ENCODE peak calls at places on chromosomes 11 and 22, in five cellular contexts. O is IMR-90, Q is upper lobe of right lung, Y is SK-N-SH, C is brain microvascular endothelial cell. N is an unnamed sample. For H3K36me3, the result is how much of the 10 kb centered on the place peaks cover.

GRCh38 chr11:46681814-46682213 is 18.6 kb downstream of the ARHGAP1 start:
- DNase-seq in Q (no peak), Y (no peak), C (no peak), O (no peak), N (peak)

GRCh38 chr11:20238712-20239111 is 78.4 kb upstream of the DBX1 start:
- DNase-seq in Y (no peak), O (no peak), C (no peak), Q (no peak), N (no peak)

GRCh38 chr11:67160045-67160444 is 41.0 kb downstream of the KDM2A start:
- DNase-seq in Y (peak), O (no peak), C (no peak), Q (no peak), N (no peak)

GRCh38 chr22:35425971-35426800 is 26.2 kb downstream of the MCM5 start:
- DNase-seq in Y (no peak), O (peak), C (no peak), Q (no peak), N (no peak)

GRCh38 chr22:37546436-37547248 is 13.6 kb upstream of the CDC42EP1 start:
- DNase-seq in C (no peak), Q (peak), O (peak), Y (no peak), N (peak)

GRCh38 chr11:91248199-91248807 is 976.3 kb upstream of the FAT3 start:
- DNase-seq in Q (no peak), O (peak), C (peak), Y (no peak), N (no peak)

GRCh38 chr11:64245797-64246623 is 733 bp downstream of the PPP1R14B start:
- DNase-seq in O (peak), C (peak), Y (peak), Q (peak), N (peak)

GRCh38 chr11:121555172-121555571 is 102.4 kb upstream of the SORL1-AS1 start:
- DNase-seq in Y (peak), Q (no peak), O (no peak), C (no peak), N (no peak)

GRCh38 chr11:44244649-44245308 is 65.2 kb downstream of the ALX4 start:
- DNase-seq in C (peak), Y (no peak), Q (no peak), O (peak), N (no peak)

GRCh38 chr11:99257131-99257530 is 236.4 kb downstream of the CNTN5 start:
- DNase-seq in Y (no peak), Q (no peak), C (no peak), O (no peak), N (no peak)

GRCh38 chr11:57072640-57073039 is 83.9 kb downstream of the OR5AK2 start:
- DNase-seq in O (peak), Y (no peak), Q (no peak), C (peak), N (no peak)

GRCh38 chr11:64313491-64314145 is 3.7 kb downstream of the TRMT112 start:
- DNase-seq in Y (no peak), C (no peak), O (no peak), Q (peak), N (peak)

GRCh38 chr11:72141066-72141465 is 5.5 kb downstream of the FOLR3 start:
- DNase-seq in C (peak), Y (no peak), Q (no peak), O (peak), N (no peak)

GRCh38 chr11:11949482-11949881 is 58.9 kb downstream of the DKK3 start:
- DNase-seq in C (no peak), Q (no peak), O (peak), Y (no peak), N (no peak)
- H3K36me3 ChIP-seq in C (under half), Q (half or more), O (under half), Y (half or more), N (under half)

DNA sequence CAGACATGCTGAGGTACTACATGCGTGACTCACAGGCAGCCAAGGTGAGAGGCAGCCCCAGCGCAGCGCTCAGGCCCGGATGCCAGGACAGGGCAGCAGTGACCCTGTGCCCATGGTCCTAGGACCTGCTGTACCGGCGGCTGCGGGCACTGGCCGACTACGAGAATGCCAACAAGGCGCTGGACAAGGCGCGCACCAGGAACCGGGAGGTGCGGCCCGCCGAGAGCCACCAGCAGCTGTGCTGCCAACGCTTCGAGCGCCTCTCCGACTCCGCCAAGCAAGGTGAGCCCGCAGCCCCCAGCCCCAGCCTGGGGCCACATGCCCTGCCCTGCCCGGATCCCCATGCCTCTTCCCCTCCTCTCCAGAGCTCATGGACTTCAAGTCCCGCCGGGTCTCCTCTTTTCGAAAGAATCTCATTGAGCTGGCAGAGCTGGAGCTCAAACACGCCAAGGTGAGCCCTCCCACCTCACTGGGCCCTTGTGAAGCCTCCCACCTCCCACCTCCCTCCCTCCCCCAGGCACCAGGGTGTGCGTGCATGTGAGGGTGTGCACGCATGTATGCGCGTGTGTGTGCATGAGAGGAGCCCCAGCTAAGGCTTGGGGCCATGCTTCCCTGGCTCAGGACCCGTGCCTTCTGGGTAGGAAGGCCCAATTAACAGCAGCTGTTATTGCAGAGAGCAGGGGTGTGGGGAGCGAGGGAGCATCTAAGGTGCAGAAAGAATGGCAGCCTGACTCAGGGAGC is 5.3 kb downstream of the CFL1 start:
- DNase-seq in C (no peak), Q (peak), O (no peak), Y (peak), N (no peak)
- H3K27ac ChIP-seq in C (no peak), Q (no peak), O (no peak), Y (no peak), N (no peak)

GRCh38 chr22:44389926-44390925 is 77.5 kb upstream of the SHISAL1 start:
- DNase-seq in Q (peak), C (no peak), Y (peak), O (no peak), N (peak)

GRCh38 chr22:44392446-44392921 is 79.7 kb upstream of the SHISAL1 start:
- DNase-seq in Y (no peak), C (no peak), Q (peak), O (peak), N (peak)

GRCh38 chr22:44393066-44393465 is 80.3 kb upstream of the SHISAL1 start:
- DNase-seq in Q (peak), Y (no peak), C (no peak), O (no peak), N (peak)

GRCh38 chr22:44391026-44391425 is 78.3 kb upstream of the SHISAL1 start:
- DNase-seq in Q (no peak), C (no peak), Y (peak), O (no peak), N (peak)

GRCh38 chr22:44391481-44392445 is 79.0 kb upstream of the SHISAL1 start:
- DNase-seq in Q (peak), Y (no peak), C (no peak), O (no peak), N (peak)
- H3K4me3 ChIP-seq in Q (no peak), Y (no peak), C (no peak), O (no peak), N (no peak)

DNA sequence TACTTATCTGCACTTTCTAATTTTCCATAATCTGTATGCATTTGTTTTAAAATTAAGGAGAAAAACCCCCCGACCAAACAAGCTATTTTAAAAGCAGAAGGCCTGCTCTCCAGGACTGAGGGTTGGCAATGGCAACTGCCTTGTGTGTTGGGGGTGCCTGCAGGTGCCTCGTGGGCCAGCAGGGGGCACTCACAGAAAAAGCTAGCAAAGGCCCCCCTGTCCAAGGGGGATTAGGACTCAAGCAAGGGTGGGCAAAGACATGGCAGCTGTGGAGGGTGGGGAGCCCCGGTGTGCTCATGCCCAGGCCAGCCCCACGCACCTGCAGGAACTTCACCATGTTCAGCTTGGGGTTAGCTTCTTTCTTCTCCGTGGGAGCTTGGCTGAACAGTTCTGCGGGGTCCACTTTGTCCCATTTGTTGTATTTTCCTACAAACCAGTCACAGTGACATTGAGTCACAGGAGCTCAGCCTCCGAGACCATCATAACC is 10.3 kb downstream of the TOP3B start:
- DNase-seq in C (peak), Y (peak), Q (no peak), O (peak), N (no peak)
- H3K36me3 ChIP-seq in C (half or more), Y (half or more), Q (half or more), O (half or more), N (under half)

GRCh38 chr22:40029189-40029890 is 34.6 kb downstream of the FAM83F start:
- DNase-seq in C (no peak), Q (peak), O (no peak), Y (no peak), N (peak)

GRCh38 chr22:40030757-40031092 is 36.0 kb downstream of the FAM83F start:
- DNase-seq in O (no peak), Y (no peak), Q (peak), C (no peak), N (peak)

GRCh38 chr22:40030026-40030756 is 35.4 kb downstream of the FAM83F start:
- DNase-seq in C (no peak), O (no peak), Y (no peak), Q (peak), N (no peak)

GRCh38 chr22:40033586-40034380 is 39.0 kb downstream of the FAM83F start:
- DNase-seq in C (no peak), Y (no peak), Q (no peak), O (no peak), N (no peak)

DNA sequence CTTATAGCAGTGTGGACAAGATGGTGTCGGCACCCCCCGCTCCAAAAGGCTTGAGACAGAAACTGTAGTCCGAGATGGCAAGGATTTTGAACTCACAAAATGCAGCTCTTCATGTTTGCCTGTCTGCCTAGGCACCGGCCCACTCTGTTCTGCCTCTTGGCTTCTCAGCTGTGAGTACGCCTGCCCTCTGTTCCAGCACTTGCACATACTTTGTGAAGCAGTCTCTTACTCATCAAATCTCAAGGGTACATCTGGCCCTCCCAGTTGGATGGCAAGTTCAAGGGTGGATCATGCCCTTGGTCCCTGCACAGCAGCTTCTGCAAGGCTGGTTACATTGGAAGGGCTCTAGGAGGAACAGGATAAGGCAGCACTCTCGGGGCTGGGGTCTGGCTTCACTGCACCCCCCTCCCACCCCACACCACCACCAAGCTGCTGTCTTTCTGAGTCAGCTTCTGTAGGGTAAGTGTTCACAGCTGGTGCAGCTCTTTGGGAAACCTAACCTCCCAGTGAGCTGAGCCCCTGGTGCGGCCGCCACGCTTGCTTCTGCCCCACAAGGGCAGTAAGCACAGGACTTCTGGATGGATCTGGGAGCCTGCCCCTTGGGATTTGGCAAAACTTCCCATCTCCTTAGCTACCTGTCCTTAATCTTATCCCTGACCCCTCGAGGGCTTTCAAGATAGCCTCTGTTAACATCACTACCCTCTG is 37.2 kb downstream of the FAM83F start:
- DNase-seq in Y (no peak), Q (no peak), C (no peak), O (no peak), N (no peak)
- H3K27ac ChIP-seq in Y (no peak), Q (no peak), C (no peak), O (no peak), N (no peak)

GRCh38 chr11:2144549-2145220 is 5.5 kb upstream of the IGF2 start:
- DNase-seq in O (no peak), C (no peak), Q (no peak), Y (no peak), N (no peak)

GRCh38 chr11:2142300-2142759 is 3.1 kb upstream of the IGF2 start:
- DNase-seq in O (peak), Y (no peak), C (no peak), Q (no peak), N (no peak)

GRCh38 chr11:2146051-2146450 is 6.9 kb upstream of the IGF2 start:
- DNase-seq in Y (no peak), O (no peak), C (no peak), Q (no peak), N (no peak)

GRCh38 chr11:2142762-2143202 is 3.6 kb upstream of the IGF2 start:
- DNase-seq in C (peak), Q (no peak), O (peak), Y (no peak), N (no peak)

DNA sequence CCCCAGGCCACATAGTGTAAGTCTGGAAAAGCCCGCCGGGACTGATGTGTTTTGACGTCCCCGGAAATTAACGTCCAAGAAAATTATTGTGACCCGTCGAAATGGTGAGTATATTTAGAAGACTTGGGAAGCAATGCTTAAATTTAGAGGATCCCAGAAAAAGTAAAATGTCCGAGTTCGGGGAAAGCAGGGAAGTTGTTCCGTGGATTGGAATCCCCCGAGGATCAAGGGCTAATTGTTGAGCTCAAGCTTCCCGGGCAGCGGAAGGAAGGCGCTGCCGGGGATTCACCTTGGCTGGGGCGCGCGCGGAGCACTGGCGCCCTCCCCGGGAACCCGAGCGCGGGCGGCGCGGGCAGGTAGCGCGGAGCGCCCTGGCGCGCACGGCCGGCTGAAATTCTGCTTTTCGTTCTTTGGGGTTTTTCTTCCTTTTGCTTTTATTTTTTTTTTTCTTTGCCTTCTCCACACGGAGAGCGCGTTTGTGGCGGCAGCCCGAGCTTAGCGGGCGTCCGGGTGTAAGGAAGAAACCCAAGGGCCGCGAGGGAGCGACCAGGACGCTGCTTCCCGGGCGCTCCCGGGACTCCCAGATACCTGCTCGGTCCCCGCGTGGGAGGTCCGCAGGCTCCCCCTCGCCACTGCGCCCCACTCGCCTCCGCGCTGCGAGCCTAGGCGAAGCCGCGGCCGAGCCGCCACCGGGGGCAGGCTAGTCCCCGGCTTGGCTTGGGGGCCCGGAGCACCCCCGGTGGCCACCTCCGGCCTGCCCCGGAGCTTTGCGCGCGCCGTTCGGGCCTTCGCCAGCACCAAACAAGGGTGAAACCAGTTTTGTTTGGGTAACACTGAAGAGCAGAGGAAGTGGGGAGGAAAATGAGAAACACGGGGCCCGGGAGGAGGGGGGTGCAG is 4.7 kb upstream of the IGF2 start:
- DNase-seq in C (no peak), O (no peak), Y (no peak), Q (no peak), N (no peak)
- H3K4me3 ChIP-seq in C (no peak), O (no peak), Y (peak), Q (no peak), N (no peak)

DNA sequence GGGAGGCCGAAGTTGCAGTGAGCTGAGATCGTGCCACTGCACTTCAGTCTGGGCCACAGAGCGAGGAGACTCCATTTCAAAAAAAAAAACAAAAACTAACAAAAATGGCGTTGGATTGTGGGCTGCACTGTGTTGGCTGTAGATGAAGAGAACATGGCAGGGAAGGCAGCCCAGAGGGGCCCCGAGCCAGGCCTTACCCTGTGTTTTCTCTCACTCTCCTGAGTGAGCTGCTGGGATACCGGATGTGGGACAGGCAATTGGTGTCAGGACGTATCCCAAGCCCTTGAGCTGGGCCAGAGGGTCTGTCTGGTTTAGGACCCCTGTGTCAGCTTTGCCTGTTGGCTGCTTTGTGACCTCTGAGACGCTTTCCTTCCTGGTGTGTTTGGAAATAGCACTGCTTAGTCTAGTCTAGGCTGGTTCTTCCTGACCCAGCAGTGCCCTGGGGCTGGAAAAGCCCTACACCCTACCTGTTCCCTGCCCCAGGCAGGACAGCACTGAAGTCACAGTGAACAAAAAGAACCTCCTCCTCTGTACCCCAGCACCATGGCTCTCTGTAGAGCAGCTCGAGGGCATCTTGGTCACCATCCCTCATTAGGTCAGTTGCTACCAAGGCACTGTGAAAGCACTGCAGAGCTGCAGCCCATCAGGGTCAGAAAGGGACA is 17.8 kb downstream of the CHADL start:
- DNase-seq in O (no peak), C (no peak), Y (no peak), Q (no peak), N (no peak)
- H3K36me3 ChIP-seq in O (half or more), C (half or more), Y (under half), Q (half or more), N (under half)

N was measured in aorta.